ENCODE peak calls at places on chromosomes 7 and 10, in six cellular contexts. J, S, B, A, X and I are unnamed samples.

GRCh38 chr7:22983257-22983855 is 30.6 kb downstream of the HYCC1 start:
- DNase-seq in B (peak), J (no peak), X (no peak), A (no peak), S (no peak), I (peak)

GRCh38 chr10:48700071-48700470 is 15.4 kb downstream of the WDFY4 start:
- DNase-seq in X (no peak), S (no peak), J (no peak), A (no peak), B (no peak), I (no peak)

GRCh38 chr7:102415685-102416225 is 17.6 kb upstream of the ORAI2 start:
- DNase-seq in X (peak), A (no peak), J (no peak), S (no peak), B (no peak), I (no peak)

GRCh38 chr10:2335626-2336025 is 598.3 kb upstream of the ADARB2 start:
- DNase-seq in X (no peak), B (no peak), J (no peak), S (no peak), A (no peak), I (no peak)

GRCh38 chr7:92177362-92177761 is 1.6 kb downstream of the LRRD1 start:
- DNase-seq in B (no peak), X (no peak), J (peak), S (peak), A (peak), I (peak)

GRCh38 chr10:7686351-7687171 is 16.6 kb upstream of the ITIH2 start:
- DNase-seq in S (no peak), X (no peak), A (no peak), J (no peak), B (no peak), I (no peak)

GRCh38 chr7:94295805-94296204 is 98.9 kb upstream of the COL1A2 start:
- DNase-seq in S (peak), J (peak), B (no peak), X (no peak), A (peak), I (peak)

GRCh38 chr7:41190615-41191014 is 512.3 kb downstream of the INHBA start:
- DNase-seq in S (no peak), A (no peak), X (no peak), J (no peak), B (no peak), I (no peak)

GRCh38 chr7:150972094-150972493 is 6.0 kb downstream of the KCNH2 start:
- DNase-seq in J (peak), B (no peak), X (no peak), A (no peak), S (no peak), I (no peak)

GRCh38 chr10:101291254-101292193 is 62.3 kb upstream of the LBX1 start:
- DNase-seq in S (peak), J (no peak), A (peak), X (peak), B (peak), I (no peak)

GRCh38 chr7:97555845-97556431 is 175.9 kb upstream of the TAC1 start:
- DNase-seq in A (peak), S (peak), B (peak), J (no peak), X (no peak), I (no peak)

GRCh38 chr10:23981520-23982309 is 227.2 kb upstream of the KIAA1217 start:
- DNase-seq in A (no peak), J (no peak), X (no peak), B (peak), S (no peak), I (no peak)
- TF ChIP-seq CTCF in A (no peak), J (no peak), X (peak), B (peak), S (no peak), I (no peak)

GRCh38 chr7:378551-379455 is 88.8 kb downstream of the FOXL3 start:
- DNase-seq in S (no peak), B (no peak), A (no peak), J (no peak), X (no peak), I (no peak)
- H3K4me3 ChIP-seq in S (no peak), B (peak), A (no peak), J (no peak), X (no peak), I (no peak)

DNA sequence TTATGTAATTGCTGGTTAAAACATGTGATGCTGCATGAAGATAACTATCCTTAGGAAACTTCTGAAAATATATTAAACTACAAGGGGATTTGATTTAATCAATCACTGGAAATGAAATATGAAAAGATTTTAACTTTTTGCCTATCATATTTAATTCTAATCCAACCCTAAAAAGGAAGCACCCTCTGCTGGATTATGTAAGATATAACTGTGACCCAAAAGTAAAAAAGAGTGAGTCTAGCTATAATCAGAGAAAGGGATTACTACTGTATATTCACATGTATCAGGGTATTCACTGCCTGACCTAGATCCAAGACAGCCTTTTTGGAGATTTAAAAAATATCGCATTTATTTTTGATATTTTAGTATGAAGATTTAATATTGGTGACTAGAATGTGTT is 295.5 kb downstream of the MDFIC start:
- DNase-seq in B (no peak), X (no peak), A (peak), J (peak), S (no peak), I (peak)
- TF ChIP-seq CTCF in B (peak), X (peak), A (peak), J (no peak), S (no peak), I (no peak)

GRCh38 chr7:114083714-114084113 is 164.9 kb upstream of the PPP1R3A start:
- DNase-seq in J (no peak), X (no peak), A (no peak), S (no peak), B (no peak), I (no peak)
- H3K4me3 ChIP-seq in J (no peak), X (no peak), A (no peak), S (no peak), B (peak), I (no peak)

DNA sequence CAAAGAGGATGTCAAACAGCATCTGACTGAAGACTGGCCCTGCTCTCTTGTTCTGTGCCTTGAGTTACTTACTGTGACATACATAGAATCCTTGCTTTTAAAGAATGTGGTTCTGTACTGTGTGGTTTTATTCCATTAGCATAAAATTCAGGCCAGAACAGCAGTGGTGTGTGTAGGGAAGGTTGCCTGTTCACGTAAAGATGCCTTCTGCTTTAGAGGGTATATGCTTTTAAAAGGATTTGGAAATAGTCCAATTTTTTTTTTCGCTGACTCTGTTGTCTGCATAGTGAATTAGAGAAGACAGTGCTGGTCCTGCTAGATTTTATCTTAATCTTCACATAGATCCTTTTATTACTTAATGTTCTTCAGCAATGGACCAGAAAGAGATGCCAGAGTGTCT is 470.8 kb upstream of the SEMA3A start:
- DNase-seq in A (no peak), B (no peak), S (no peak), J (no peak), X (no peak), I (no peak)
- TF ChIP-seq CTCF in A (no peak), B (no peak), S (no peak), J (no peak), X (no peak), I (no peak)

DNA sequence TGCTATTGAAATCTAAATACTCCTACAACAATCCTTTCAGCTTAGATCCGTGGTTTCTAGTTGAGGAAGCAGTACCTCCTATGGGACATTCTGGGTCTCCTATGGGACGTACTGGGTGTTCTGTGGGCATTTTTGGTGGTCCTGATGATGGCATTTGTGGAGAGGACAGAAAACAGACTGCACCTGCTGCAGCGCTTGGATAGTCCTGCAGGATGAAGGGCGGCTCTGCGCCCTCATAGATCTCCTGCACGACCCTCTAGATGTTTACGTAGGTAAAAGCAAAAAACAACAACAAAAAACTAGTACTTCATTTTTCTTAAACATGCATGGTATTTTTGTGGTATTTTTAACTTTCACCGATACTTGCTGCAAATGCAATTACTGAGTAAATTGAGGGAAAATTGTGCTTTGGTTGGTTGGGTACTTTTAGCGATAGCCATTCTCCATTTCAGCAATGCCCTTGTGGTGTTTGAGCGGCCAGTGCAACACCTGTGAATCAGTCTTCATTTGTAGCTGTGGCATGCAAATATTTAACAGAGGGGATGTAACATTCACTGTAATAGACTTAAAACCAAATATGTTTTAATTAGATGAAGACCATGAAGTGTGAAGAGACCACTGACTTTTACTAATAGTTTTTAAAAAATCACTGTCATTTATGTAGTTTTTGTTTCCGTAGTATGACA is 461.2 kb downstream of the SDK1 start:
- DNase-seq in X (no peak), A (no peak), J (no peak), S (no peak), B (peak), I (no peak)
- H3K4me3 ChIP-seq in X (no peak), A (no peak), J (no peak), S (peak), B (no peak), I (no peak)

GRCh38 chr10:127813290-127813689 is 76.3 kb downstream of the FOXI2 start:
- DNase-seq in J (no peak), A (no peak), B (peak), S (no peak), X (no peak), I (no peak)
- TF ChIP-seq CTCF in J (no peak), A (no peak), B (peak), S (peak), X (peak), I (no peak)